ENCODE peak calls at places on chromosomes 5 and 9, in four cellular contexts. Y, A, O and Z are unnamed samples.

GRCh38 chr5:145117285-145117684 is 717.9 kb downstream of the PRELID2 start:
- DNase-seq in Y (no peak), A (no peak), O (no peak), Z (no peak)

GRCh38 chr9:112605518-112605917 is 112.4 kb downstream of the INIP start:
- DNase-seq in Y (no peak), O (no peak), A (no peak), Z (no peak)

GRCh38 chr5:158522761-158523160 is 577.0 kb downstream of the EBF1 start:
- DNase-seq in A (no peak), Y (no peak), O (no peak), Z (peak; percentile 77)

GRCh38 chr5:79330071-79330470 is 94.1 kb downstream of the JMY start:
- DNase-seq in O (no peak), Y (no peak), A (no peak), Z (no peak)

GRCh38 chr5:83567741-83568530 is 96.4 kb downstream of the VCAN start:
- DNase-seq in O (peak; percentile 24), A (no peak), Y (no peak), Z (no peak)

GRCh38 chr5:39005566-39006232 is 68.5 kb downstream of the RICTOR start:
- DNase-seq in O (peak; percentile 12), Y (no peak), A (no peak), Z (no peak)

GRCh38 chr5:173826921-173827350 is 61.2 kb upstream of the CPEB4 start:
- DNase-seq in A (no peak), O (no peak), Y (no peak), Z (no peak)

GRCh38 chr5:13553896-13554295 is 390.6 kb downstream of the DNAH5 start:
- DNase-seq in O (peak; percentile 5), A (no peak), Y (no peak), Z (no peak)

GRCh38 chr9:121784706-121785426 is 133.4 kb downstream of the DAB2IP start:
- DNase-seq in O (no peak), A (no peak), Y (peak; percentile 8), Z (peak; percentile 3)

GRCh38 chr9:93185261-93186150 is 1.6 kb downstream of the WNK2 start:
- DNase-seq in Y (no peak), O (no peak), A (no peak), Z (peak; percentile 22)

GRCh38 chr5:141951341-141951781 is 6.6 kb downstream of the PCDH12 start:
- DNase-seq in Y (peak; percentile 5), O (peak; percentile 69), A (no peak), Z (peak; percentile 54)

GRCh38 chr5:57215629-57216195 is 41.9 kb downstream of the GPBP1 start:
- DNase-seq in A (no peak), Y (no peak), O (no peak), Z (no peak)

GRCh38 chr5:107633171-107633901 is 37.4 kb downstream of the EFNA5 start:
- DNase-seq in O (peak; percentile 43), A (no peak), Y (no peak), Z (no peak)

GRCh38 chr9:136740069-136740468 is 2.7 kb downstream of the LCN10 start:
- DNase-seq in A (no peak), O (no peak), Y (no peak), Z (no peak)

GRCh38 chr9:110058304-110058953 is 149.5 kb downstream of the C9orf152 start:
- DNase-seq in Y (peak; percentile 54), A (peak; percentile 45), O (peak; percentile 82), Z (peak; percentile 56)

GRCh38 chr9:93198117-93198838 is 14.3 kb downstream of the WNK2 start:
- DNase-seq in A (no peak), Y (no peak), O (no peak), Z (no peak)

GRCh38 chr5:16508730-16509531 is 43.3 kb upstream of the ZNF622 start:
- DNase-seq in Y (no peak), A (no peak), O (no peak), Z (peak; percentile 74)

GRCh38 chr5:142925795-142926194 is 155.6 kb downstream of the ARHGAP26 start:
- DNase-seq in Y (no peak), A (no peak), O (peak; percentile 91), Z (no peak)

GRCh38 chr9:118395415-118395814 is 691.2 kb downstream of the TLR4 start:
- DNase-seq in O (no peak), Y (no peak), A (no peak), Z (no peak)

GRCh38 chr9:97704327-97704677 is 7.2 kb upstream of the XPA start:
- DNase-seq in O (no peak), Y (no peak), A (no peak), Z (no peak)

GRCh38 chr9:88280816-88281382 is 107.3 kb upstream of the SPIN1 start:
- DNase-seq in A (no peak), Y (no peak), O (no peak), Z (no peak)

GRCh38 chr5:169089343-169089742 is 211.6 kb downstream of the SLIT3 start:
- DNase-seq in Y (no peak), A (no peak), O (no peak), Z (no peak)

GRCh38 chr5:176131771-176132170 is 106.5 kb upstream of the SIMC1 start:
- DNase-seq in O (no peak), A (no peak), Y (no peak), Z (no peak)

GRCh38 chr5:172642926-172643325 is 1.9 kb downstream of the NEURL1B start:
- DNase-seq in Y (no peak), O (no peak), A (no peak), Z (no peak)

GRCh38 chr5:2910401-2911175 is 159.1 kb upstream of the IRX2 start:
- DNase-seq in O (no peak), A (no peak), Y (no peak), Z (no peak)

GRCh38 chr5:103037673-103038455 is 82.1 kb downstream of the GIN1 start:
- DNase-seq in Y (no peak), A (no peak), O (no peak), Z (no peak)